ENCODE peak calls at places on chromosomes 5 and 9, in six cellular contexts. V is HCT116, A is NT2/D1, N is H1, Q is K562, M is HepG2. E is an unnamed sample.

GRCh38 chr5:38434981-38435710 is 121.3 kb downstream of the LIFR start:
- DNase-seq in V (no peak), A (no peak), N (no peak), Q (no peak), M (no peak), E (no peak)

GRCh38 chr5:116939641-116940040 is 365.0 kb upstream of the SEMA6A start:
- DNase-seq in V (no peak), A (no peak), N (no peak), Q (no peak), M (no peak), E (no peak)

GRCh38 chr5:14144586-14145355 is 1.6 kb downstream of the TRIO start:
- DNase-seq in V (peak; percentile 52), A (no peak), N (no peak), Q (peak; percentile 23), M (no peak), E (peak; percentile 76)

GRCh38 chr9:20854444-20854843 is 170.4 kb downstream of the FOCAD start:
- DNase-seq in V (no peak), A (no peak), N (no peak), Q (no peak), M (no peak), E (no peak)

GRCh38 chr5:148268556-148268955 is at the start of gene SPINK13:
- DNase-seq in V (peak; percentile 26), A (no peak), N (no peak), Q (no peak), M (peak; percentile 36), E (no peak)

GRCh38 chr5:166379515-166379914 is 1911.9 kb upstream of the WWC1 start:
- DNase-seq in V (no peak), A (no peak), N (no peak), Q (no peak), M (no peak), E (no peak)

GRCh38 chr9:129630967-129631672 is 5.2 kb downstream of the NTMT1 start:
- DNase-seq in V (no peak), A (no peak), N (no peak), Q (no peak), M (no peak), E (no peak)

GRCh38 chr5:44909009-44909408 is 100.3 kb downstream of the MRPS30 start:
- DNase-seq in V (no peak), A (no peak), N (no peak), Q (no peak), M (no peak), E (no peak)

GRCh38 chr5:72110401-72111013 is 3.2 kb downstream of the MAP1B start:
- DNase-seq in V (no peak), A (no peak), N (no peak), Q (no peak), M (no peak), E (no peak)

GRCh38 chr9:80197661-80198060 is 625.9 kb downstream of the TLE4 start:
- DNase-seq in V (no peak), A (no peak), N (no peak), Q (no peak), M (no peak), E (no peak)

GRCh38 chr9:104810421-104811339 is 46.8 kb downstream of the NIPSNAP3B start:
- DNase-seq in V (no peak), A (no peak), N (no peak), Q (no peak), M (no peak), E (no peak)

GRCh38 chr5:170151105-170151831 is 45.6 kb downstream of the FOXI1 start:
- DNase-seq in V (peak; percentile 57), A (peak; percentile 27), N (peak; percentile 56), Q (peak; percentile 95), M (peak; percentile 54), E (no peak)

GRCh38 chr9:72949918-72950325 is 2.9 kb downstream of the ALDH1A1 start:
- DNase-seq in V (no peak), A (no peak), N (no peak), Q (no peak), M (no peak), E (no peak)

GRCh38 chr9:112037281-112038016 is 137.6 kb downstream of the SUSD1 start:
- DNase-seq in V (no peak), A (no peak), N (no peak), Q (no peak), M (no peak), E (peak; percentile 97)

GRCh38 chr9:36102742-36103495 is 33.6 kb upstream of the GLIPR2 start:
- DNase-seq in V (peak; percentile 57), A (peak; percentile 76), N (peak; percentile 49), Q (peak; percentile 58), M (peak; percentile 73), E (peak; percentile 36)

GRCh38 chr9:130872912-130873503 is 23.6 kb downstream of the QRFP start:
- DNase-seq in V (no peak), A (no peak), N (no peak), Q (peak; percentile 58), M (peak; percentile 84), E (no peak)

GRCh38 chr9:130872058-130872453 is 24.6 kb downstream of the QRFP start:
- DNase-seq in V (no peak), A (no peak), N (no peak), Q (peak; percentile 53), M (no peak), E (no peak)

GRCh38 chr9:130874783-130875182 is 21.8 kb downstream of the QRFP start:
- DNase-seq in V (no peak), A (no peak), N (no peak), Q (peak; percentile 61), M (no peak), E (no peak)

GRCh38 chr9:130872511-130872910 is 24.1 kb downstream of the QRFP start:
- DNase-seq in V (no peak), A (no peak), N (no peak), Q (peak; percentile 53), M (no peak), E (no peak)

DNA sequence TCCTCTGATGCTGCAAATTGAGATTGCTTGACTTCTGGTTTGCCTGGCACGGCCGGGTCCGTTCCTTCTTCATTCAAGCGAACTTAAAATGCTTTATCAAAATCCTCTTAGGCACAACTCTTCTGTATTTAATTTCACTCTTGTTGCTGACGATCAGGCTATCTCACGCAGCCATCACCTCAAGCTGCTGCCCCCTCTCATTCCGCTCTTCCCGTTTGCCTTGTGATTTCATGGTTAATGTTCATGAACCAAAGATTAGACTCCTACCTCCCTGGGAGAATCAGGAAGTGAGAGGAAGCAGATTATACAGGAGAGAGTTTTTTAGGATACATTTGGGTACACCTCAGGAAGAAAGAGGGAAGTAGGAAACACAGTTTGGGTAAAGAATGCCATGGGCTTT is 22.6 kb downstream of the QRFP start:
- DNase-seq in V (no peak), A (no peak), N (no peak), Q (peak; percentile 55), M (no peak), E (no peak)
- TF ChIP-seq ZNF274 in V (no peak), A (no peak), N (no peak), Q (no peak), M (no peak), E (no peak)

GRCh38 chr9:93100265-93100636 is 4.2 kb downstream of the CARD19 start:
- DNase-seq in V (no peak), A (no peak), N (no peak), Q (no peak), M (no peak), E (no peak)

GRCh38 chr9:93096811-93097382 is 880 bp downstream of the CARD19 start:
- DNase-seq in V (no peak), A (no peak), N (no peak), Q (no peak), M (no peak), E (no peak)

GRCh38 chr9:93097496-93098205 is 1.6 kb downstream of the CARD19 start:
- DNase-seq in V (no peak), A (no peak), N (no peak), Q (no peak), M (no peak), E (no peak)

GRCh38 chr9:93098236-93098946 is 2.4 kb downstream of the CARD19 start:
- DNase-seq in V (peak; percentile 65), A (no peak), N (no peak), Q (no peak), M (peak; percentile 68), E (no peak)

GRCh38 chr9:93099551-93100264 is 3.7 kb downstream of the CARD19 start:
- DNase-seq in V (no peak), A (no peak), N (no peak), Q (no peak), M (no peak), E (no peak)
- TF ChIP-seq ZNF274 in V (no peak), A (no peak), N (no peak), Q (no peak), M (no peak), E (no peak)

GRCh38 chr5:107253246-107253645 is 417.5 kb downstream of the EFNA5 start:
- DNase-seq in V (no peak), A (no peak), N (no peak), Q (no peak), M (no peak), E (no peak)
- TF ChIP-seq ZNF274 in V (no peak), A (no peak), N (no peak), Q (no peak), M (no peak), E (no peak)

DNA sequence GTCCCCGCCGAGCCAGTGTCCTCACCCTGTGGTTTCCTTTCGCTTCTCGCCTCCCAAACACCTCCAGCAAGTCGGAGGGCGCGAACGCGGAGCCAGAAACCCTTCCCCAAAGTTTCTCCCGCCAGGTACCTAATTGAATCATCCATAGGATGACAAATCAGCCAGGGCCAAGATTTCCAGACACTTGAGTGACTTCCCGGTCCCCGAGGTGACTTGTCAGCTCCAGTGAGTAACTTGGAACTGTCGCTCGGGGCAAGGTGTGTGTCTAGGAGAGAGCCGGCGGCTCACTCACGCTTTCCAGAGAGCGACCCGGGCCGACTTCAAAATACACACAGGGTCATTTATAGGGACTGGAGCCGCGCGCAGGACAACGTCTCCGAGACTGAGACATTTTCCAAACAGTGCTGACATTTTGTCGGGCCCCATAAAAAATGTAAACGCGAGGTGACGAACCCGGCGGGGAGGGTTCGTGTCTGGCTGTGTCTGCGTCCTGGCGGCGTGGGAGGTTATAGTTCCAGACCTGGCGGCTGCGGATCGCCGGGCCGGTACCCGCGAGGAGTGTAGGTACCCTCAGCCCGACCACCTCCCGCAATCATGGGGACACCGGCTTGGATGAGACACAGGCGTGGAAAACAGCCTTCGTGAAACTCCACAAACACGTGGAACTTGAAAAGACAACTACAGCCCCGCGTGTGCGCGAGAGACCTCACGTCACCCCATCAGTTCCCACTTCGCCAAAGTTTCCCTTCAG is 1.4 kb downstream of the GLIS3 start:
- DNase-seq in V (no peak), A (no peak), N (no peak), Q (no peak), M (no peak), E (no peak)
- TF ChIP-seq ZNF274 in V (no peak), A (no peak), N (no peak), Q (no peak), M (no peak), E (no peak)